ENCODE peak calls at places on chromosomes 1 and 21, in six cellular contexts. K is aorta, U is fibroblast of lung, B is tibial nerve, L is left ventricle myocardium inferior, A is stomach. W is an unnamed sample.

GRCh38 chr1:94017155-94017829 is 103.7 kb downstream of the ABCA4 start:
- DNase-seq in K (no peak), U (no peak), B (no peak), L (no peak), A (no peak), W (no peak)

GRCh38 chr1:232937741-232938375 is 12.6 kb upstream of the NTPCR start:
- DNase-seq in K (no peak), U (peak; percentile 49), B (no peak), L (no peak), A (no peak), W (no peak)

GRCh38 chr1:186577201-186577600 is 103.0 kb downstream of the PTGS2 start:
- DNase-seq in K (no peak), U (no peak), B (no peak), L (no peak), A (no peak), W (no peak)

GRCh38 chr1:247518613-247518891 is 17.7 kb downstream of the OR2C3 start:
- DNase-seq in K (no peak), U (no peak), B (no peak), L (no peak), A (no peak), W (no peak)

GRCh38 chr1:182587666-182588438 is 1.2 kb downstream of the RNASEL start:
- DNase-seq in K (no peak), U (no peak), B (no peak), L (no peak), A (no peak), W (no peak)

GRCh38 chr1:160629286-160630210 is 17.3 kb downstream of the SLAMF1 start:
- DNase-seq in K (peak; percentile 86), U (no peak), B (no peak), L (peak; percentile 40), A (peak; percentile 41), W (no peak)

GRCh38 chr1:184033711-184034167 is 3.8 kb downstream of the COLGALT2 start:
- DNase-seq in K (no peak), U (no peak), B (no peak), L (no peak), A (no peak), W (no peak)

GRCh38 chr1:91647061-91647460 is 146.4 kb downstream of the CDC7 start:
- DNase-seq in K (no peak), U (no peak), B (no peak), L (no peak), A (no peak), W (no peak)

GRCh38 chr1:243725846-243726245 is 124.2 kb downstream of the AKT3 start:
- DNase-seq in K (no peak), U (no peak), B (no peak), L (no peak), A (no peak), W (no peak)

GRCh38 chr21:35932232-35932911 is 128.0 kb downstream of the SETD4 start:
- DNase-seq in K (peak; percentile 72), U (peak; percentile 85), B (peak; percentile 52), L (peak; percentile 53), A (no peak), W (no peak)

GRCh38 chr1:205284420-205285144 is 37.0 kb downstream of the NUAK2 start:
- DNase-seq in K (peak; percentile 94), U (peak; percentile 92), B (peak; percentile 80), L (peak; percentile 79), A (peak; percentile 72), W (peak; percentile 99)

GRCh38 chr1:205286335-205286950 is 35.1 kb downstream of the NUAK2 start:
- DNase-seq in K (no peak), U (peak; percentile 57), B (no peak), L (no peak), A (peak; percentile 40), W (no peak)

GRCh38 chr1:205285391-205286101 is 36.0 kb downstream of the NUAK2 start:
- DNase-seq in K (no peak), U (peak; percentile 55), B (no peak), L (no peak), A (no peak), W (no peak)

GRCh38 chr1:205287076-205287475 is 34.5 kb downstream of the NUAK2 start:
- DNase-seq in K (no peak), U (no peak), B (no peak), L (no peak), A (no peak), W (no peak)

DNA sequence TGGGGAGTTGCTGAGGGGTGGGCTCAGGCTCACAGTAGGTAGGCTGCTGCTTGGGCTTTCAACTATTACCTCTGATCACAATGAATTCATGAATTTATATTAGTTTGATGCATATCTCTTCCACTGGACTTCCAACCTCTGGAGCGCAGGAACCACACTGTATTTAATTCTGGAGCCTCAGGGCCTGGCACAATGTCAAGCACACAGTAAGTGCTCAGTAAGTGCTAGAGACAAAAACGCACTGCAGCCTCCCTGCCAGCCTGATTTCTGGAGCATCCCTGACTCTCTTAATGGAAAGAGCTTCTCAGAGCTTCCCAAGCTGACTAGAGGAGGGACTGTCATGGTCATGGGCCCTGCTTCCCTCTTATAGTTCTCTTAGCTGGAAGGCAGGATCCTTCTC is 33.8 kb downstream of the NUAK2 start:
- DNase-seq in K (no peak), U (no peak), B (no peak), L (no peak), A (no peak), W (no peak)
- H3K27ac ChIP-seq in K (no peak overlapping the region), U (no peak overlapping the region), B (peak overlapping the region; percentile 43), L (peak overlapping the region; percentile 37), A (no peak overlapping the region), W (no peak overlapping the region)

GRCh38 chr1:221031890-221032222 is 152.6 kb downstream of the HLX start:
- DNase-seq in K (no peak), U (no peak), B (no peak), L (no peak), A (no peak), W (no peak)
- H3K27ac ChIP-seq in K (no peak overlapping the region), U (no peak overlapping the region), B (no peak overlapping the region), L (no peak overlapping the region), A (no peak overlapping the region), W (no peak overlapping the region)

DNA sequence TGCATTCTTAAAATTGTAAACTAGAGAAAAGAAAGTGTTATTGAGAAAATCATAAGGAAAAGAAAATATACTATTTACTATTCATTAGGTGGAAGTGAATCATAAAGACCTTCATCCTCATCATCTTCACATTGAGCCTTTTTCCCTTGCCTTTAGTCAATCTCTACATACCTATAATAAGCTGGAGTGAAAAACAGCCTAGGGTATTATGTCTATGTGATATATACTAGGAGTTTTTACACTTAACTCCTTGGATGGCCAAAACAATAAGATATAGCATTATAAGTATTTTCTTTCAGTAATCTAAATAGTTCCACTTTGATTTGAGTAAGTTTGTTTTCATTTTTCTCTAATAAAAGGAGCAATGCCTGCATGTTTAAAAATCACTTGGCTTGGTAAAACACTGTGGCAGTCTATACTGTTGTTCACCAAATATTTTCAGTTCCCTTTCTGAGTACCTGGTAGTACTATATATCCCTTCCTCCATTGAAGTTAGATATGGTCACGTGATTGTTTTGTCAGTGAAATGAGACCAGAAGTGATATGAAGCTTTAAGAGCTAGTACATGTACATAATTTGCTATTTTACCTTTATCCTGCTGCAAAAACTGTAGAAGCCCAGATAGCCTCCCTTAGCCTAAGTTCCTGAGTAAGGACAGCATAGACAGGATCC is 78.3 kb downstream of the CLEC20A start:
- DNase-seq in K (no peak), U (no peak), B (no peak), L (no peak), A (no peak), W (no peak)
- H3K27ac ChIP-seq in K (no peak overlapping the region), U (no peak overlapping the region), B (peak overlapping the region; percentile 14), L (no peak overlapping the region), A (no peak overlapping the region), W (no peak overlapping the region)

GRCh38 chr1:211581521-211581920 is 2.6 kb upstream of the SLC30A1 start:
- DNase-seq in K (no peak), U (peak; percentile 72), B (no peak), L (no peak), A (no peak), W (no peak)

GRCh38 chr1:211577826-211578639 is 928 bp downstream of the SLC30A1 start:
- DNase-seq in K (peak; percentile 80), U (peak; percentile 59), B (peak; percentile 47), L (peak; percentile 76), A (peak; percentile 80), W (peak; percentile 96)

GRCh38 chr1:211580303-211580687 is 1.3 kb upstream of the SLC30A1 start:
- DNase-seq in K (no peak), U (no peak), B (no peak), L (no peak), A (no peak), W (no peak)

GRCh38 chr1:211578640-211579433 is at the start of gene SLC30A1:
- DNase-seq in K (peak; percentile 100), U (peak; percentile 98), B (peak; percentile 100), L (peak; percentile 100), A (peak; percentile 100), W (peak; percentile 99)

GRCh38 chr1:211579434-211580302 is 707 bp upstream of the SLC30A1 start:
- DNase-seq in K (peak; percentile 87), U (peak; percentile 17), B (peak; percentile 61), L (peak; percentile 85), A (peak; percentile 83), W (no peak)
- H3K27ac ChIP-seq in K (peak overlapping the region; percentile 94), U (peak overlapping the region; percentile 29), B (peak overlapping the region; percentile 83), L (peak overlapping the region; percentile 99), A (peak overlapping the region; percentile 84), W (no peak overlapping the region)

DNA sequence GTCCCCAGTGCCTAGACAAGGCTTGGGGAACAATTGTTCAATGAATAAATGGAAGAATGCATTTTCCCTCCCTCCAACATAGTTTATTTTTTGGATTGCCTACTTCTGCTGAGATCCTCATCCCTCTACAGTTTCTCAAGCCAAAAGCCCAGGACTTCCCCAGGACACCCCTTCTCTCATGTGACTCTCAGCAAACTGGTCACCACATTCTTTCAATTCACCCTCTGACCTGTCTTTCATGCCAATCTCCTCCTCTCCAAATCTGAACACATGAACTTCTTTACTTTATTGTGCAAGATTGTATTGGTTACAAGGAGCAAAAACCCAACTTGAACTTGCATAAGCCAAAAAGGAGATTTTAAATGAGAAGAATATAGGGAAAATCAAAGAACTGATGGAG is 103.2 kb upstream of the JUN start:
- DNase-seq in K (no peak), U (peak; percentile 34), B (no peak), L (no peak), A (no peak), W (no peak)
- H3K27ac ChIP-seq in K (no peak overlapping the region), U (no peak overlapping the region), B (peak overlapping the region; percentile 82), L (peak overlapping the region; percentile 76), A (peak overlapping the region; percentile 84), W (no peak overlapping the region)

GRCh38 chr1:9805006-9805526 is 18.7 kb downstream of the CLSTN1 start:
- DNase-seq in K (no peak), U (no peak), B (no peak), L (no peak), A (no peak), W (peak; percentile 46)
- H3K27ac ChIP-seq in K (no peak overlapping the region), U (no peak overlapping the region), B (no peak overlapping the region), L (no peak overlapping the region), A (no peak overlapping the region), W (no peak overlapping the region)

DNA sequence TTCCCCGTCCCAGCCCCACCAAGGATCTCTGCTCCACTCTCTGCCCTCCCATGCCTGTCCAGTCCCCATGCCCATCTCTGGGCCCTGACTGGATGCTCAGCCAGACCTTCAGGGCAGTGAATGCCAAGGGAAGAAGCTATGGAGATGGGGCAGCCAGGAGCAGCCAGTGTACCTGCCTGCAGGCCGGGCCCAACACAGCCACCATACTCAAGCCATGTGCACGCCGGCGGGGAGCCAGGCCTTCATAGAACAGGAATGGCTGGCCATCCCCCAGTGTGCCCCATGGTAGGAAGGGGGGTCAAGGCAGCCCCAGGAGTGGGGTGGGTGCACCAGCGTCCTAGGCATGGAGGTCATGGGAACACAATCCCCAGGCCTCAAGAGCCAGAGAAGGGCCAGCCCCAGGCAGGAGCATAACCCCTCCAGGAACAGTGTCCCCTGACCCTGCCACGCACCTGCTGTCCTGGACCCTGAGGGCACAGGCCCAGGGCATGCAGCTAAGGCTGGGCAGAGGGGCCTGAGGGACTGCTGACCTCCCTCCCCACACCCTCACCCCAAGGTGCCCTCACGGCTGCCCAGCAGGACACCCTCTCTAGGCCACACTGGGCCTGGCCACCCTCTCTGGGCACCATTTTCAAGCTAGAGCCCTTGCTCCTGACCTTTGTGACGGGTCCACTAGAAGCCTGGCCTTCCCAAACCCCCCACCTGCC is 20.3 kb upstream of the ARF1 start:
- DNase-seq in K (peak; percentile 33), U (no peak), B (no peak), L (no peak), A (peak; percentile 24), W (no peak)
- H3K27ac ChIP-seq in K (no peak overlapping the region), U (no peak overlapping the region), B (no peak overlapping the region), L (no peak overlapping the region), A (no peak overlapping the region), W (no peak overlapping the region)

W was measured in endodermal cell.